ENCODE peak calls at places on chromosomes 1 and 21, in six cellular contexts. I, M, A, N, S and E are unnamed samples.
A peak's percentile ranks its signal among the peaks of the same experiment; 100 is the strongest.

GRCh38 chr21:24014381-24014780 is 1592.9 kb downstream of the MRPL39 start:
- DNase-seq in S (no peak), A (no peak), M (no peak), N (no peak), I (no peak), E (no peak)

GRCh38 chr1:248380854-248381253 is 5.3 kb downstream of the OR2T6 start:
- DNase-seq in A (no peak), I (no peak), M (no peak), S (no peak), N (no peak), E (no peak)

GRCh38 chr21:16634522-16634914 is 878.3 kb upstream of the CXADR start:
- DNase-seq in N (no peak), S (no peak), I (peak; percentile 15), M (peak; percentile 45), A (no peak), E (no peak)

GRCh38 chr1:103459385-103459784 is 66.1 kb upstream of the RNPC3 start:
- DNase-seq in N (no peak), M (no peak), I (no peak), S (no peak), A (peak; percentile 55), E (no peak)

GRCh38 chr1:206802401-206802800 is 30.1 kb upstream of the IL10 start:
- DNase-seq in N (no peak), S (no peak), M (no peak), A (no peak), I (no peak), E (peak; percentile 16)

GRCh38 chr1:207965602-207966387 is 54.9 kb upstream of the CD34 start:
- DNase-seq in N (no peak), S (no peak), M (no peak), A (no peak), I (no peak), E (peak; percentile 11)

GRCh38 chr1:18943914-18944572 is 12.4 kb downstream of the IFFO2 start:
- DNase-seq in M (no peak), N (no peak), I (no peak), A (no peak), S (no peak), E (no peak)

GRCh38 chr1:209199371-209199770 is 384.1 kb upstream of the CAMK1G start:
- DNase-seq in A (no peak), S (no peak), M (peak; percentile 54), I (no peak), N (no peak), E (no peak)

GRCh38 chr21:38917045-38917774 is 111.5 kb downstream of the ETS2 start:
- DNase-seq in I (no peak), M (peak; percentile 29), S (no peak), A (no peak), N (no peak), E (no peak)

GRCh38 chr1:87337606-87338005 is 8.9 kb downstream of the LMO4 start:
- DNase-seq in I (no peak), S (no peak), M (no peak), N (no peak), A (no peak), E (no peak)

GRCh38 chr1:56986397-56986796 is 20.6 kb upstream of the C8B start:
- DNase-seq in A (no peak), M (no peak), S (no peak), N (no peak), I (no peak), E (no peak)

GRCh38 chr21:31879251-31879650 is 6.4 kb downstream of the HUNK start:
- DNase-seq in S (no peak), A (no peak), M (no peak), I (no peak), N (no peak), E (no peak)

GRCh38 chr1:166884040-166884642 is 8.1 kb upstream of the TADA1 start:
- DNase-seq in I (peak; percentile 66), N (no peak), M (peak; percentile 96), S (peak; percentile 12), A (no peak), E (peak; percentile 25)

GRCh38 chr1:204854286-204854685 is 16.4 kb upstream of the NFASC start:
- DNase-seq in M (no peak), A (no peak), S (no peak), I (no peak), N (no peak), E (no peak)

GRCh38 chr1:182143825-182144661 is 82.5 kb upstream of the ZNF648 start:
- DNase-seq in S (peak; percentile 45), I (no peak), N (no peak), M (peak; percentile 66), A (peak; percentile 62), E (peak; percentile 97)

GRCh38 chr1:93576346-93576745 is 105.3 kb downstream of the BCAR3 start:
- DNase-seq in M (peak; percentile 43), I (no peak), A (no peak), S (no peak), N (no peak), E (peak; percentile 73)

GRCh38 chr1:147641695-147642592 is 28.4 kb downstream of the ACP6 start:
- DNase-seq in N (peak; percentile 80), S (peak; percentile 42), M (peak; percentile 78), I (no peak), A (peak; percentile 18), E (peak; percentile 80)

GRCh38 chr21:38800046-38800758 is 5.5 kb upstream of the ETS2 start:
- DNase-seq in I (no peak), S (no peak), N (no peak), A (no peak), M (no peak), E (no peak)

GRCh38 chr1:32619701-32620485 is 30.5 kb downstream of the ZBTB8OS start:
- DNase-seq in N (no peak), M (no peak), S (peak; percentile 29), I (no peak), A (no peak), E (peak; percentile 33)

GRCh38 chr1:73463848-73464247 is 734.1 kb downstream of the LRRIQ3 start:
- DNase-seq in M (no peak), I (no peak), S (no peak), N (no peak), A (no peak), E (no peak)

GRCh38 chr1:30879126-30879786 is 29.3 kb downstream of the SDC3 start:
- DNase-seq in M (no peak), N (no peak), A (no peak), S (peak; percentile 35), I (no peak), E (peak; percentile 48)

GRCh38 chr1:85091647-85092295 is 43.5 kb upstream of the MCOLN3 start:
- DNase-seq in I (no peak), A (no peak), N (no peak), M (no peak), S (no peak), E (no peak)

DNA sequence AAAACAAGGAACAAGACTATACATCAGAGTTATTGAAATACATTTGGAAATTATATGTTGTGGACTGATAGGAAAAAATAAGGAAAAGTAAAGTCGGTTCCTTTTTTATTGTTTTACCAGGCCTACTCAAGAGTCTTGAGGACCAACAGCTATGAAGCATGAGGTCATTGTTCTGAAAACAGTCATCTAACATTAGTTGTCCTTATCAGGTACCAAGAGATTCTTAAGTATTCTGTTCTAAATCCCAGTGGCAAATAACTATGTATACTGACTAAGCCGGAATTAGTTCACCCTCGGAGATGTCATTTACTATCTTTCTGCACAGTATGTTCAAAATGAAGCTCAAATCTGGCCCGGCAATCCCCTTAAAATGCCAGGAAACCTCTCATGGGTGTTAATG is 585 bp downstream of the ADGRL4 start:
- DNase-seq in S (peak; percentile 31), I (no peak), M (no peak), N (no peak), A (peak; percentile 54), E (peak; percentile 24)
- H3K9ac ChIP-seq in S (no peak overlapping the region), I (peak overlapping the region; percentile 51), M (no peak overlapping the region), N (no peak overlapping the region), A (peak overlapping the region; percentile 89), E (peak overlapping the region; percentile 87)

DNA sequence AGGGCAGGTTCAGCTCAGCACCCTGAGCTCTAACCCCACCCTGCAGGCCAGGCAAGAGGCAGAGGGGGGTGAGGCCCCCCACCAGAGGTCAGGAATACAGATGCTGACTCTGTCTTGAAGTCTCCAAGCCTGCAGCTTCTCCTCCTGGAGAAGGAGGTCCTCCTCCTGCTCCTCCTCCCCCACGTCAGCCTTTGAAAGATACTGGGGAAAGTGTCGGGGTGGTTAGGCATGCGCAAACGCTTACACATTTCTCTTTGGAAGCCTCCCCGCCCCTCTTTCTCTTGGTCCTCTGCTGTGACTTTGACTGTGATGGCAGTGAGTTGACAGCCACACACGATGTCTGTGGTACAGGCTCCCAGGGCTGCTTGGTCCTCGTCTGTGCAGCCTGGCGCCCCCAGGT is 65.3 kb downstream of the SPSB1 start:
- DNase-seq in A (no peak), N (no peak), I (no peak), S (no peak), M (no peak), E (no peak)
- H3K36me3 ChIP-seq in A (peaks cover 19% of the 10 kb centered on the region), N (no peaks in the 10 kb centered on the region), I (no peaks in the 10 kb centered on the region), S (peaks cover 33% of the 10 kb centered on the region), M (peaks cover 19% of the 10 kb centered on the region), E (peaks cover 57% of the 10 kb centered on the region)

GRCh38 chr1:25661043-25661807 is 44.6 kb downstream of the MAN1C1 start:
- DNase-seq in A (no peak), N (no peak), I (no peak), M (peak; percentile 54), S (peak; percentile 57), E (peak; percentile 16)
- H3K4me1 ChIP-seq in A (no peaks in the 10 kb centered on the region), N (peaks cover 4% of the 10 kb centered on the region), I (peaks cover 7% of the 10 kb centered on the region), M (peaks cover 4% of the 10 kb centered on the region), S (peaks cover 5% of the 10 kb centered on the region), E (peaks cover 26% of the 10 kb centered on the region)

GRCh38 chr1:11794446-11795237 is 11.1 kb downstream of the MTHFR start:
- DNase-seq in S (no peak), N (no peak), M (no peak), I (no peak), A (no peak), E (no peak)

GRCh38 chr1:11793819-11794218 is 11.9 kb downstream of the MTHFR start:
- DNase-seq in I (no peak), A (no peak), S (no peak), N (no peak), M (no peak), E (no peak)

GRCh38 chr1:11795238-11795890 is 10.4 kb downstream of the MTHFR start:
- DNase-seq in I (no peak), M (no peak), A (no peak), S (no peak), N (no peak), E (no peak)

GRCh38 chr1:11797525-11798216 is 8.1 kb downstream of the MTHFR start:
- DNase-seq in M (no peak), A (no peak), I (no peak), S (peak; percentile 51), N (no peak), E (no peak)

GRCh38 chr1:11796036-11796828 is 9.5 kb downstream of the MTHFR start:
- DNase-seq in M (no peak), S (peak; percentile 64), I (no peak), A (no peak), N (no peak), E (no peak)
- H3K9ac ChIP-seq in M (no peak overlapping the region), S (no peak overlapping the region), I (no peak overlapping the region), A (no peak overlapping the region), N (no peak overlapping the region), E (peak overlapping the region; percentile 57)